ENCODE peak calls at places on chromosomes 13 and 19, in four cellular contexts. K, A, U and D are unnamed samples. For H3K4me1, the result is how much of the 10 kb centered on the place peaks cover.

GRCh38 chr13:83355042-83355441 is 527.2 kb downstream of the SLITRK1 start:
- DNase-seq in U (no peak), K (no peak), A (no peak), D (no peak)

GRCh38 chr19:8174706-8175105 is 25.3 kb upstream of the FBN3 start:
- DNase-seq in K (no peak), U (no peak), A (no peak), D (no peak)

GRCh38 chr13:99018418-99019180 is 40.7 kb upstream of the DOCK9 start:
- DNase-seq in A (no peak), U (no peak), K (no peak), D (no peak)

GRCh38 chr13:102913924-102914628 is 68.2 kb downstream of the ERCC5 start:
- DNase-seq in A (no peak), K (no peak), U (no peak), D (no peak)

GRCh38 chr13:109647046-109647445 is 139.3 kb downstream of the IRS2 start:
- DNase-seq in U (no peak), A (no peak), K (no peak), D (no peak)

GRCh38 chr19:482186-483041 is 13.9 kb upstream of the MADCAM1 start:
- DNase-seq in U (peak), K (no peak), A (no peak), D (no peak)

GRCh38 chr19:11539495-11540365 is 1.1 kb downstream of the CNN1 start:
- DNase-seq in A (no peak), U (peak), K (no peak), D (peak)

GRCh38 chr19:41095703-41096102 is 7.5 kb downstream of the CYP2A13 start:
- DNase-seq in A (no peak), K (no peak), U (no peak), D (peak)

GRCh38 chr19:49056101-49056901 is 1.2 kb downstream of the CGB7 start:
- DNase-seq in U (peak), A (no peak), K (no peak), D (peak)

GRCh38 chr13:114155923-114156883 is 22.9 kb upstream of the CFAP97D2 start:
- DNase-seq in K (no peak), U (no peak), A (no peak), D (no peak)

GRCh38 chr19:4069331-4069959 is 2.7 kb upstream of the ZBTB7A start:
- DNase-seq in K (no peak), A (no peak), U (no peak), D (no peak)

GRCh38 chr19:33171222-33171795 is 22.8 kb upstream of the LRP3 start:
- DNase-seq in K (no peak), U (no peak), A (no peak), D (no peak)

GRCh38 chr19:48395170-48395455 is 1.6 kb downstream of the GRIN2D start:
- DNase-seq in K (no peak), U (no peak), A (no peak), D (no peak)

GRCh38 chr13:26456578-26457119 is 100.8 kb upstream of the WASF3 start:
- DNase-seq in A (no peak), K (no peak), U (no peak), D (no peak)

GRCh38 chr13:28493740-28494536 is 990 bp downstream of the FLT1 start:
- DNase-seq in U (peak), K (no peak), A (no peak), D (no peak)

GRCh38 chr13:22505489-22505888 is 675.3 kb upstream of the SGCG start:
- DNase-seq in A (no peak), U (no peak), K (no peak), D (no peak)

GRCh38 chr13:80074143-80074752 is 266.7 kb downstream of the SPRY2 start:
- DNase-seq in A (no peak), K (no peak), U (no peak), D (no peak)

GRCh38 chr19:54432144-54432738 is 16.8 kb upstream of the LENG8 start:
- DNase-seq in U (no peak), A (no peak), K (no peak), D (no peak)

GRCh38 chr13:100811431-100811830 is 136.8 kb upstream of the TMTC4 start:
- DNase-seq in U (no peak), A (no peak), K (no peak), D (no peak)

GRCh38 chr13:105037064-105037463 is 1498.4 kb downstream of the EFNB2 start:
- DNase-seq in A (no peak), U (no peak), K (no peak), D (no peak)

GRCh38 chr19:56727731-56728130 is 56.2 kb upstream of the ZNF835 start:
- DNase-seq in A (no peak), K (no peak), U (no peak), D (no peak)

GRCh38 chr13:110308377-110309158 is 1.5 kb downstream of the COL4A2 start:
- DNase-seq in A (no peak), U (peak), K (no peak), D (no peak)

GRCh38 chr19:324716-325115 is 19.9 kb downstream of the MIER2 start:
- DNase-seq in K (no peak), A (no peak), U (no peak), D (no peak)

GRCh38 chr19:10871711-10872550 is 578 bp downstream of the CARM1 start:
- DNase-seq in K (no peak), A (no peak), U (peak), D (no peak)

GRCh38 chr19:5642204-5642603 is 19.3 kb downstream of the SAFB start:
- DNase-seq in A (no peak), U (no peak), K (no peak), D (no peak)

GRCh38 chr13:94711561-94712286 is 621 bp downstream of the SOX21 start:
- DNase-seq in K (no peak), A (no peak), U (peak), D (peak)

GRCh38 chr19:55485439-55486011 is 537 bp downstream of the NAT14 start:
- DNase-seq in K (no peak), U (no peak), A (no peak), D (no peak)
- H3K4me1 ChIP-seq in K (half or more), U (under half), A (under half), D (under half)

GRCh38 chr13:93244918-93245280 is 18.3 kb downstream of the GPC6 start:
- DNase-seq in U (no peak), K (no peak), A (no peak), D (no peak)

GRCh38 chr13:93246069-93246468 is 19.5 kb downstream of the GPC6 start:
- DNase-seq in U (no peak), K (no peak), A (no peak), D (no peak)

GRCh38 chr13:93249259-93249917 is 22.8 kb downstream of the GPC6 start:
- DNase-seq in A (no peak), K (no peak), U (no peak), D (peak)

GRCh38 chr13:93249918-93250306 is 23.3 kb downstream of the GPC6 start:
- DNase-seq in A (no peak), K (no peak), U (no peak), D (no peak)

DNA sequence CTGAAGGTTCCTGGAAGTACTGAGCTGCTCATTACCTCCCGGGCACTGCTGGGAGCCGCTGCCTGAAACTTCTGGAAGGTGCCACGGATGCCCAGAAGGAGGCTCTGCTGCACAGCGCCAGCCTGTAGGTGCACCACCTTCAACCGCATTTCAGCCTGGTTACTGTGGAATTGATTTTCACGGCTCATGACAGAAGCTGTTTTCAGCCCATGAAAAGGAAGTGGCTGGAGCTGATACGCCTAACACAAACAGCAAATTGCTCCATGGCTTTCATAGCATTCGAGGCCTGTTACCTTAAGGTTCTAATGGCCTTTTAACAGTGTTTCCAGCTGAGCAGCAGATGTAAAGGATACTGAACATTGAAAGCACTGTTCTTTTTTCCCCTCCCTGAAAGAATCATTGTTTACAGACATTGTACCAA is 22.0 kb downstream of the GPC6 start:
- DNase-seq in K (no peak), A (no peak), U (peak), D (peak)
- TF ChIP-seq NRF1 in K (no peak), A (no peak), U (no peak), D (no peak)

GRCh38 chr19:17073869-17074627 is 1.2 kb downstream of the HAUS8 start:
- DNase-seq in U (no peak), A (no peak), K (no peak), D (peak)
- H3K4me1 ChIP-seq in U (under half), A (under half), K (under half), D (under half)

GRCh38 chr19:18520848-18521691 is 800 bp downstream of the ELL start:
- DNase-seq in K (no peak), A (no peak), U (no peak), D (peak)
- TF ChIP-seq NRF1 in K (no peak), A (no peak), U (no peak), D (no peak)

GRCh38 chr13:36819064-36819810 is at the start of gene RFXAP:
- DNase-seq in A (peak), K (peak), U (peak), D (peak)
- H3K4me1 ChIP-seq in A (under half), K (under half), U (under half), D (under half)

GRCh38 chr19:14088634-14089411 is 1.7 kb downstream of the SAMD1 start:
- DNase-seq in K (no peak), U (no peak), A (no peak), D (no peak)

GRCh38 chr19:14090509-14091085 is at the start of gene SAMD1:
- DNase-seq in U (peak), K (no peak), A (no peak), D (peak)

GRCh38 chr19:14091086-14091884 is 734 bp upstream of the SAMD1 start:
- DNase-seq in U (peak), K (no peak), A (no peak), D (peak)

GRCh38 chr19:14089412-14089661 is 1.2 kb downstream of the SAMD1 start:
- DNase-seq in U (peak), A (no peak), K (no peak), D (no peak)

GRCh38 chr19:14089662-14090508 is 666 bp downstream of the SAMD1 start:
- DNase-seq in K (no peak), U (peak), A (no peak), D (peak)
- TF ChIP-seq NRF1 in K (no peak), U (peak), A (no peak), D (peak)